ENCODE peak calls at places on chromosomes 7 and 10, in six cellular contexts. I is ovary; T is OCI-LY7; O is CD8-positive, alpha-beta memory T cell; L is heart left ventricle; C is AG04450. K is an unnamed sample.

GRCh38 chr7:43621729-43622448 is 39.0 kb downstream of the STK17A start:
- DNase-seq in I (no peak), T (no peak), O (no peak), L (no peak), C (no peak), K (no peak)

GRCh38 chr10:15440204-15440711 is 69.2 kb upstream of the FAM171A1 start:
- DNase-seq in I (no peak), T (no peak), O (no peak), L (no peak), C (no peak), K (no peak)

GRCh38 chr7:149879271-149879711 is 5.5 kb downstream of the ATP6V0E2 start:
- DNase-seq in I (peak), T (no peak), O (no peak), L (no peak), C (no peak), K (no peak)

GRCh38 chr10:122185643-122186042 is 85.5 kb upstream of the BTBD16 start:
- DNase-seq in I (no peak), T (no peak), O (no peak), L (no peak), C (no peak), K (no peak)

GRCh38 chr7:51067757-51068156 is 248.9 kb downstream of the COBL start:
- DNase-seq in I (peak), T (peak), O (no peak), L (peak), C (peak), K (peak)

GRCh38 chr10:90418869-90419652 is 438.8 kb downstream of the HTR7 start:
- DNase-seq in I (no peak), T (no peak), O (no peak), L (no peak), C (peak), K (peak)

GRCh38 chr7:42014625-42015412 is 222.2 kb downstream of the GLI3 start:
- DNase-seq in I (no peak), T (peak), O (no peak), L (no peak), C (no peak), K (peak)

GRCh38 chr10:21705142-21705827 is 171.3 kb downstream of the MLLT10 start:
- DNase-seq in I (no peak), T (no peak), O (no peak), L (no peak), C (no peak), K (no peak)

GRCh38 chr7:41921453-41921912 is 218.6 kb upstream of the INHBA start:
- DNase-seq in I (no peak), T (no peak), O (no peak), L (no peak), C (no peak), K (no peak)

GRCh38 chr10:86149264-86149663 is 217.3 kb downstream of the GRID1 start:
- DNase-seq in I (no peak), T (no peak), O (no peak), L (no peak), C (no peak), K (no peak)

GRCh38 chr10:14587540-14588083 is 187.1 kb downstream of the FAM107B start:
- DNase-seq in I (no peak), T (no peak), O (peak), L (no peak), C (no peak), K (no peak)

GRCh38 chr7:4715385-4715770 is 33.3 kb downstream of the FOXK1 start:
- DNase-seq in I (no peak), T (no peak), O (no peak), L (peak), C (peak), K (no peak)

GRCh38 chr7:116802784-116803183 is 59.6 kb upstream of the CAPZA2 start:
- DNase-seq in I (no peak), T (peak), O (no peak), L (no peak), C (no peak), K (peak)

GRCh38 chr7:104444019-104444418 is 115.6 kb downstream of the LHFPL3 start:
- DNase-seq in I (no peak), T (no peak), O (no peak), L (no peak), C (no peak), K (no peak)

GRCh38 chr10:77524300-77524711 is 113.3 kb downstream of the KCNMA1 start:
- DNase-seq in I (no peak), T (no peak), O (no peak), L (no peak), C (peak), K (no peak)

GRCh38 chr7:114414151-114415053 is at the start of gene FOXP2:
- DNase-seq in I (no peak), T (no peak), O (no peak), L (no peak), C (no peak), K (no peak)

GRCh38 chr10:98272690-98273453 is 4.9 kb upstream of the LOXL4 start:
- DNase-seq in I (no peak), T (no peak), O (no peak), L (no peak), C (no peak), K (no peak)

GRCh38 chr7:141573511-141573910 is 22.3 kb downstream of the AGK start:
- DNase-seq in I (no peak), T (no peak), O (no peak), L (no peak), C (no peak), K (no peak)

GRCh38 chr10:66151346-66151745 is 774.5 kb upstream of the LRRTM3 start:
- DNase-seq in I (no peak), T (no peak), O (no peak), L (no peak), C (no peak), K (no peak)

GRCh38 chr10:73946253-73947145 is 35.6 kb downstream of the PLAU start:
- DNase-seq in I (no peak), T (no peak), O (no peak), L (no peak), C (no peak), K (no peak)

GRCh38 chr7:128017460-128017859 is 13.8 kb downstream of the LRRC4 start:
- DNase-seq in I (no peak), T (no peak), O (no peak), L (no peak), C (no peak), K (no peak)

GRCh38 chr10:103616705-103617361 is 123.3 kb downstream of the NEURL1 start:
- DNase-seq in I (peak), T (no peak), O (no peak), L (peak), C (peak), K (peak)

GRCh38 chr10:86830043-86830591 is 73.7 kb downstream of the BMPR1A start:
- DNase-seq in I (no peak), T (no peak), O (no peak), L (no peak), C (no peak), K (no peak)

GRCh38 chr10:28975891-28976471 is 298.7 kb downstream of the BAMBI start:
- DNase-seq in I (no peak), T (no peak), O (no peak), L (no peak), C (no peak), K (peak)

GRCh38 chr10:86684305-86684704 is 16.0 kb downstream of the LDB3 start:
- DNase-seq in I (peak), T (no peak), O (no peak), L (peak), C (no peak), K (peak)

GRCh38 chr7:84111842-84112241 is 82.7 kb downstream of the SEMA3A start:
- DNase-seq in I (no peak), T (no peak), O (no peak), L (no peak), C (no peak), K (no peak)

GRCh38 chr7:3232228-3232627 is 68.8 kb upstream of the SDK1 start:
- DNase-seq in I (no peak), T (no peak), O (no peak), L (no peak), C (no peak), K (no peak)

GRCh38 chr10:47269294-47269693 is 30.7 kb upstream of the GDF10 start:
- DNase-seq in I (no peak), T (no peak), O (no peak), L (no peak), C (no peak), K (no peak)

GRCh38 chr7:131538071-131538790 is 18.2 kb downstream of the PODXL start:
- DNase-seq in I (no peak), T (no peak), O (no peak), L (no peak), C (no peak), K (peak)

GRCh38 chr10:27661511-27662286 is 83.9 kb downstream of the MKX start:
- DNase-seq in I (no peak), T (no peak), O (no peak), L (no peak), C (no peak), K (no peak)

GRCh38 chr7:81482600-81483186 is 287.2 kb downstream of the HGF start:
- DNase-seq in I (no peak), T (peak), O (no peak), L (no peak), C (no peak), K (no peak)

GRCh38 chr7:152760384-152761115 is 998 bp downstream of the ACTR3B start:
- DNase-seq in I (no peak), T (no peak), O (no peak), L (no peak), C (no peak), K (no peak)

GRCh38 chr7:152759655-152760383 is at the start of gene ACTR3B:
- DNase-seq in I (peak), T (peak), O (peak), L (peak), C (peak), K (peak)

GRCh38 chr7:152762056-152762455 is 2.5 kb downstream of the ACTR3B start:
- DNase-seq in I (no peak), T (no peak), O (no peak), L (no peak), C (no peak), K (no peak)

GRCh38 chr7:152756126-152756525 is 3.4 kb upstream of the ACTR3B start:
- DNase-seq in I (no peak), T (no peak), O (no peak), L (no peak), C (no peak), K (no peak)

GRCh38 chr7:152761116-152761748 is 1.7 kb downstream of the ACTR3B start:
- DNase-seq in I (no peak), T (no peak), O (no peak), L (no peak), C (no peak), K (no peak)
- H3K4me3 ChIP-seq in I (no peak), T (peak), O (no peak), L (no peak), C (peak), K (peak)

DNA sequence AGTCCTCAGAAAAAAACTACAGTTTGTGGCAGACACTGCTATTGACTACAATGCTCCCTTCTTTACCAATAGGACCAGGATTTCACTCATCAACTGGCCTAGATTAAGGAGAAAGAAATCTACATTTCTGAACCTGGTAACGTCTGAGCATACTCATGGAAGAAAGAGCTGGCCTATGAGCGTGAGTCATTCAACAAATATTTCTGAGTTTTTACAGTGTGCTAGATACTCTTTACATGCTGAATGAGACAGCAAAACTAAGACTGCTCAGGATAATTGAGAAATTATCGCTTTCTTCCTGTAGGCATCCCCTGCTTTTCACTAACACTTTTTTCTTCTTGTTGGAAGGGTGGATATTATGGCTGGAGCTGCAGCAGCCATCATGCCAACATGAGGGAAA is 609.7 kb downstream of the TNS3 start:
- DNase-seq in I (no peak), T (no peak), O (no peak), L (no peak), C (peak), K (no peak)
- H3K27ac ChIP-seq in I (no peak), T (no peak), O (no peak), L (no peak), C (peak), K (no peak)

DNA sequence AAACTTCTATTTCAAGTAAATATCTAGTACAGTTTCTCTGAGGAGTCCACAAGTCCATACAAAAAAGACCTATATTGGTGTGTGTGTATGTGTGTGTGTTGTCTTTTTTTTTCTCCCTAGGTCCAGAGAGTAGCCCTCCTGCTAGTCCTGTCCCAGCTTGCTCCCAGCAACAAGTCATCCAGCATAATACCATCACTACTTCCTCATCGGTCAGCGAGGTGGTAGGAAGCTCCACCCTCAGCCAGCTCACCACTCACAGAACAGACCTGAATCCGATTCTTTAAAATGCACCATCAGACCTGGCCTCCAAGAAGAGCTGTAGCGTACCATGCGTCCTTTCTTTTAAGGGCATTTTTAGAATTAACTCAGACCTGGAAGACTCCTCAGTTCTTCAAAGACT is 139.1 kb downstream of the TRIL start:
- DNase-seq in I (no peak), T (no peak), O (no peak), L (no peak), C (no peak), K (no peak)
- H3K4me3 ChIP-seq in I (no peak), T (no peak), O (no peak), L (no peak), C (no peak), K (no peak)

DNA sequence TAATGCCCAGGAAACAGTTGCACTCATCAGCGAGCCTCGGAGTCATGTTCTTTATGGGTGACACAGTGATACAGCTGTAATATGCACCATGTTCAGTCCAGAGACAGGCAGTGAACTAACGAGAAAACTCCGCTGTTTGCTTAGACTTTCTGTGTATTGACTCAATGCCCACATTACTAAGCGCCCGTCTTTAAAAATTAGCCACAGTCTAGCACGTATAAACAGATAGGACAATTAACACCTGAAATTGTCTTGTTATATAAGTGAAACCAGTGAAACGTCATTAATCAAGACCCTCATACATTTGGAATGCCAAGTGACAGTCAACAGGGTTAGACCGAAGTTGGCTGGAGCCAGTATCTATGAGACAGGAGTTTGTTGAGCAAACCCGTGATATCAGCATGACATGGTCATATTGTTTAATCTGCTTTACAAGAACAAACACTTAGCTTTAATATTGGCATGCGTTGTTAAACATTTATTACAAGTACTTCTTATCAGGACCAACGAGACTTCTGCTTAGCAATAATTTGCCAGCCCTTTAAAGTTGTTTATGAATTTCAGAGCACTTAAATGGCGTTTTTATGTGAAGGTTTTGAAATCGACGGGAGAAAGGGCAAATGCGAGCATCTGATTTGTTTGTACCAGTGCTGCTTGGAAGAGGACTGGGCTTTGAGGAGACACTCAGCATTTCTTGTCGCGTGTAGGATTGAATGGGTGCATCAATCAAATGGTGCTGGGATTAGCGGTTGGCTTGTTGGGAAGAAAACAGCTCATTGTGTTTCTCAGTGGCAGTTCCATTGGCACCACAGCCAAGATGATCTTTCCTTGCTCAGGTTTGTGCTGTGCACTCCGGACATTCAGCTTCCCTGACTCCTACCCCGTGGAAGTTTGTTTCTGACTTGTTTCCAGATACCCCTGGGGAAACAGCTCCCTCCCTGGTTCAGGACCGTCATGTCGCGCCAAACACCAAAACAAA is 56.3 kb downstream of the CAMK1D start:
- DNase-seq in I (no peak), T (no peak), O (no peak), L (no peak), C (no peak), K (peak)
- H3K27ac ChIP-seq in I (no peak), T (no peak), O (no peak), L (peak), C (peak), K (peak)

GRCh38 chr10:31346953-31347352 is 27.9 kb downstream of the ZEB1 start:
- DNase-seq in I (no peak), T (no peak), O (no peak), L (no peak), C (no peak), K (no peak)

GRCh38 chr10:31353574-31353973 is 34.6 kb downstream of the ZEB1 start:
- DNase-seq in I (no peak), T (no peak), O (peak), L (no peak), C (no peak), K (peak)

GRCh38 chr10:31352436-31353226 is 33.6 kb downstream of the ZEB1 start:
- DNase-seq in I (no peak), T (no peak), O (no peak), L (no peak), C (no peak), K (no peak)

GRCh38 chr10:31347705-31348104 is 28.7 kb downstream of the ZEB1 start:
- DNase-seq in I (no peak), T (no peak), O (no peak), L (no peak), C (no peak), K (no peak)

GRCh38 chr10:31350891-31351290 is 31.9 kb downstream of the ZEB1 start:
- DNase-seq in I (no peak), T (no peak), O (no peak), L (no peak), C (no peak), K (no peak)
- H3K4me3 ChIP-seq in I (no peak), T (no peak), O (no peak), L (no peak), C (no peak), K (no peak)

DNA sequence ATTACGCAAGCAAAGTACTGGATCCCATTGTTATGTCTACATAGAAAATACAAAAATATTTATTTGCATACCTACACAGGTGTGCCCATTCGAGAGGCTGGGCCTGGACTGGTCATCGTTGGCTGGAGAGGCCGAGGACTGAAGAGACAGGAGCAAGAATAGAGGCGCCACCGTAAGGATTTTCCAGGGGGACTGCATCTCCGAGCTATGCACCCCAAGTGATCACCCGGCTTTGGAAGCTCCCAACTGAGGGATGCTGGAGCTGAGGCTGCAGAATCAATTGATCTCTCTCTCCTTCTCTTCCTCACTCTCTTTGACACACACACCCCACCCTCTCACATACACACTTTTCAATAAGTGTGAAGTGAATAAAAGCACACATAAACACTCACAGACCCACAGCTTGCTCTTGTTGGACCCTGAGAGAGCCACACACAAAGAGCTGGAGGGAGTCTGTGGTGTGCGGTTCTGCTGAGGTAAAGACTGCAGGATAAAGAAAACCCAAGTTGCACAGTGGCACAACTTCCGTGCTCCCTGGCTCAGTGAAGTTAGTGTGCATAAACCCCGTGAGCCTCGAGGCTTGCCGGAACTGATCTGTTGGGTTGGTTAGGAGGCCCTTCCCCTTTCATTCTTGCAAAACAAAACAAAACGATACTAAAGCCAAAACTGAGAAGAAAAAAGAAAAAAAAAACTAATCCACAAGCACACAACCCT is at the start of gene AOAH:
- DNase-seq in I (no peak), T (no peak), O (peak), L (peak), C (no peak), K (no peak)
- H3K27ac ChIP-seq in I (no peak), T (no peak), O (peak), L (peak), C (no peak), K (no peak)